ENCODE peak calls at places on chromosomes 2 and 18, in eight cellular contexts. G is PC-3; T is kidney epithelial cell; K is heart left ventricle; L is uterus; O is GM12878; X is naive thymus-derived CD4-positive, alpha-beta T cell; Z is GM23338. N is an unnamed sample. For H3K36me3, the result is how much of the 10 kb centered on the place peaks cover.

GRCh38 chr2:175904035-175904434 is 98.0 kb downstream of the LNPK start:
- DNase-seq in G (no peak), O (no peak), L (no peak), T (no peak), K (no peak), X (no peak), Z (no peak), N (no peak)

GRCh38 chr2:174750923-174751441 is 13.3 kb downstream of the CHRNA1 start:
- DNase-seq in G (no peak), L (no peak), X (peak), O (peak), K (no peak), Z (no peak), T (no peak), N (no peak)

GRCh38 chr2:66240284-66240683 is 194.6 kb upstream of the MEIS1 start:
- DNase-seq in O (no peak), Z (no peak), K (no peak), L (peak), T (no peak), G (no peak), X (no peak), N (peak)

GRCh38 chr2:239596298-239596697 is 195.5 kb upstream of the HDAC4 start:
- DNase-seq in O (no peak), K (no peak), G (no peak), Z (no peak), L (peak), T (no peak), X (no peak), N (peak)

GRCh38 chr18:45626330-45627203 is 11.3 kb downstream of the SLC14A2 start:
- DNase-seq in O (no peak), L (no peak), X (no peak), Z (peak), T (no peak), K (no peak), G (peak), N (no peak)

GRCh38 chr2:65660340-65660739 is 227.9 kb upstream of the SPRED2 start:
- DNase-seq in Z (no peak), G (no peak), L (no peak), K (no peak), X (no peak), T (no peak), O (no peak), N (no peak)

GRCh38 chr2:240095556-240096523 is 40.3 kb downstream of the COPS9 start:
- DNase-seq in T (no peak), L (no peak), G (no peak), Z (peak), X (no peak), O (no peak), K (no peak), N (no peak)

GRCh38 chr2:66508358-66509071 is 73.6 kb downstream of the MEIS1 start:
- DNase-seq in L (no peak), G (no peak), T (no peak), X (no peak), O (no peak), K (no peak), Z (peak), N (no peak)

GRCh38 chr2:112831956-112832567 is 4.5 kb downstream of the IL1B start:
- DNase-seq in L (no peak), X (no peak), Z (no peak), T (no peak), G (no peak), K (no peak), O (peak), N (no peak)

GRCh38 chr2:165349181-165349580 is 110.0 kb downstream of the SCN2A start:
- DNase-seq in O (no peak), L (no peak), Z (no peak), T (no peak), X (no peak), K (no peak), G (no peak), N (no peak)

GRCh38 chr2:177547122-177547521 is 154.5 kb downstream of the AGPS start:
- DNase-seq in Z (no peak), L (no peak), O (peak), K (no peak), G (no peak), T (no peak), X (no peak), N (no peak)

GRCh38 chr18:369224-370010 is 101.6 kb upstream of the THOC1 start:
- DNase-seq in G (no peak), L (no peak), O (no peak), T (no peak), K (no peak), X (no peak), Z (no peak), N (no peak)

GRCh38 chr2:72961036-72961720 is 43.9 kb downstream of the EMX1 start:
- DNase-seq in T (no peak), L (no peak), K (peak), Z (no peak), G (no peak), O (no peak), X (no peak), N (no peak)

GRCh38 chr2:124034265-124034664 is 9.2 kb downstream of the CNTNAP5 start:
- DNase-seq in T (no peak), G (peak), X (no peak), Z (no peak), K (no peak), L (no peak), O (no peak), N (no peak)

GRCh38 chr18:48639772-48640432 is 101.1 kb downstream of the CTIF start:
- DNase-seq in K (no peak), L (peak), G (no peak), X (no peak), T (no peak), Z (peak), O (no peak), N (no peak)

GRCh38 chr18:55269632-55270031 is 310.4 kb upstream of the CCDC68 start:
- DNase-seq in O (no peak), G (no peak), K (no peak), T (no peak), Z (no peak), L (no peak), X (no peak), N (no peak)

GRCh38 chr2:229714736-229715541 is 584 bp upstream of the DNER start:
- DNase-seq in K (peak), X (peak), Z (peak), G (peak), L (no peak), T (peak), O (no peak), N (peak)

GRCh38 chr2:120379916-120380893 is 34.3 kb downstream of the INHBB start:
- DNase-seq in K (no peak), Z (no peak), T (no peak), O (no peak), X (no peak), G (no peak), L (no peak), N (no peak)

GRCh38 chr2:13193075-13193474 is 476.3 kb downstream of the TRIB2 start:
- DNase-seq in Z (peak), K (peak), G (no peak), T (no peak), X (no peak), L (no peak), O (no peak), N (no peak)

GRCh38 chr2:20674974-20675679 is 8.2 kb downstream of the GDF7 start:
- DNase-seq in K (peak), Z (no peak), G (peak), T (peak), O (no peak), X (no peak), L (peak), N (no peak)

GRCh38 chr2:177093384-177093783 is 119.2 kb upstream of the HNRNPA3 start:
- DNase-seq in Z (no peak), X (no peak), G (no peak), O (no peak), L (no peak), T (no peak), K (no peak), N (no peak)

GRCh38 chr2:57965219-57965618 is 81.4 kb upstream of the VRK2 start:
- DNase-seq in X (no peak), K (no peak), G (no peak), L (no peak), O (no peak), Z (no peak), T (no peak), N (no peak)

GRCh38 chr18:44846450-44846849 is 165.8 kb downstream of the SETBP1 start:
- DNase-seq in G (no peak), Z (no peak), O (no peak), X (no peak), T (no peak), K (no peak), L (no peak), N (no peak)

GRCh38 chr2:234293973-234294372 is 202.9 kb downstream of the ARL4C start:
- DNase-seq in T (no peak), L (no peak), X (no peak), Z (peak), K (no peak), G (no peak), O (no peak), N (no peak)

GRCh38 chr18:63422862-63423304 is 607 bp upstream of the VPS4B start:
- DNase-seq in Z (no peak), T (no peak), X (no peak), K (no peak), L (no peak), G (no peak), O (no peak), N (no peak)

GRCh38 chr2:12769492-12770105 is 52.9 kb downstream of the TRIB2 start:
- DNase-seq in L (peak), G (no peak), K (peak), X (no peak), O (no peak), T (no peak), Z (peak), N (peak)

GRCh38 chr2:182319556-182319955 is 107.3 kb downstream of the PDE1A start:
- DNase-seq in X (no peak), G (no peak), K (no peak), L (no peak), T (no peak), O (no peak), Z (no peak), N (no peak)

GRCh38 chr2:44358498-44358897 is 2.8 kb downstream of the PREPL start:
- DNase-seq in L (peak), O (peak), T (peak), X (no peak), Z (no peak), K (peak), G (peak), N (peak)

GRCh38 chr2:117957616-117958015 is 56.3 kb downstream of the CCDC93 start:
- DNase-seq in G (peak), T (no peak), L (no peak), X (no peak), Z (no peak), K (no peak), O (no peak), N (no peak)

GRCh38 chr18:7571626-7572025 is 4.5 kb downstream of the PTPRM start:
- DNase-seq in K (no peak), T (no peak), L (no peak), O (no peak), X (no peak), Z (no peak), G (no peak), N (no peak)
- H3K36me3 ChIP-seq in K (under half), T (under half), L (under half), O (under half), X (under half), Z (under half), G (under half), N (under half)

GRCh38 chr2:45688479-45689298 is 37.2 kb downstream of the PRKCE start:
- DNase-seq in L (no peak), G (no peak), X (no peak), O (no peak), Z (no peak), K (no peak), T (no peak), N (no peak)

GRCh38 chr2:45691600-45691999 is 40.1 kb downstream of the PRKCE start:
- DNase-seq in X (no peak), T (no peak), L (no peak), G (no peak), O (no peak), K (no peak), Z (no peak), N (no peak)

GRCh38 chr2:45692566-45692965 is 41.1 kb downstream of the PRKCE start:
- DNase-seq in L (no peak), Z (no peak), O (no peak), X (no peak), K (no peak), G (no peak), T (no peak), N (no peak)

GRCh38 chr2:45691152-45691551 is 39.7 kb downstream of the PRKCE start:
- DNase-seq in O (peak), K (no peak), G (no peak), Z (no peak), X (no peak), L (no peak), T (no peak), N (no peak)

GRCh38 chr2:45690223-45690622 is 38.7 kb downstream of the PRKCE start:
- DNase-seq in Z (no peak), T (no peak), L (no peak), X (no peak), G (no peak), K (no peak), O (no peak), N (no peak)
- H3K36me3 ChIP-seq in Z (under half), T (under half), L (under half), X (under half), G (under half), K (under half), O (under half), N (under half)

GRCh38 chr2:151465771-151466170 is 56.1 kb downstream of the RIF1 start:
- DNase-seq in O (no peak), T (no peak), Z (no peak), X (no peak), K (no peak), L (no peak), G (no peak), N (no peak)
- H3K36me3 ChIP-seq in O (under half), T (under half), Z (half or more), X (half or more), K (half or more), L (under half), G (half or more), N (half or more)

GRCh38 chr2:39260087-39260486 is 16.3 kb upstream of the CDKL4 start:
- DNase-seq in K (no peak), G (no peak), O (no peak), X (no peak), Z (no peak), T (no peak), L (no peak), N (no peak)
- H3K36me3 ChIP-seq in K (half or more), G (under half), O (under half), X (under half), Z (under half), T (under half), L (under half), N (under half)

GRCh38 chr18:2716394-2717326 is 61.1 kb downstream of the SMCHD1 start:
- DNase-seq in X (no peak), G (no peak), T (no peak), Z (no peak), O (no peak), L (no peak), K (peak), N (no peak)
- H3K36me3 ChIP-seq in X (half or more), G (half or more), T (under half), Z (under half), O (under half), L (under half), K (half or more), N (under half)

GRCh38 chr2:238251986-238252385 is 12.1 kb upstream of the HES6 start:
- DNase-seq in X (no peak), K (no peak), L (no peak), G (no peak), O (no peak), Z (no peak), T (no peak), N (no peak)
- H3K36me3 ChIP-seq in X (half or more), K (half or more), L (under half), G (under half), O (under half), Z (under half), T (under half), N (half or more)

GRCh38 chr18:79396431-79397287 is 929 bp downstream of the NFATC1 start:
- DNase-seq in G (peak), T (no peak), X (peak), L (peak), Z (no peak), O (no peak), K (peak), N (peak)
- H3K36me3 ChIP-seq in G (under half), T (under half), X (under half), L (under half), Z (under half), O (under half), K (under half), N (under half)

GRCh38 chr2:25290811-25291510 is 50.8 kb downstream of the DNMT3A start:
- DNase-seq in L (no peak), O (no peak), K (no peak), X (no peak), T (no peak), G (no peak), Z (no peak), N (peak)
- H3K36me3 ChIP-seq in L (under half), O (under half), K (under half), X (under half), T (under half), G (under half), Z (under half), N (under half)

GRCh38 chr2:147346142-147346541 is 498.7 kb upstream of the ACVR2A start:
- DNase-seq in L (no peak), Z (no peak), O (no peak), X (no peak), G (no peak), K (no peak), T (no peak), N (no peak)
- H3K36me3 ChIP-seq in L (under half), Z (under half), O (under half), X (under half), G (under half), K (under half), T (under half), N (under half)